ENCODE peak calls at places on chromosomes 1 and 21, in ten cellular contexts. Y is Daoy; E is heart right ventricle; C is M059J; R is stimulated activated CD8-positive, alpha-beta memory T cell treated with anti-CD3 and anti-CD28 coated beads, Interleukin-2, amount 100 ng/mL, for 1 hour; H is CD4-positive, alpha-beta T cell; L is fibroblast of the conjunctiva; I is H7; U is activated naive CD8-positive, alpha-beta T cell treated with anti-CD3 and anti-CD28 coated beads for 36 hours; J is left lung. D is an unnamed sample.

GRCh38 chr1:81470250-81470649 is 330.5 kb upstream of the ADGRL2 start:
- DNase-seq in Y (no peak), E (no peak), C (no peak), R (no peak), H (no peak), L (no peak), I (no peak), U (no peak), J (no peak), D (no peak)

GRCh38 chr1:161020573-161021167 is at the start of gene F11R:
- DNase-seq in Y (peak; percentile 47), E (peak; percentile 55), C (peak; percentile 52), R (no peak), H (no peak), L (no peak), I (peak; percentile 84), U (no peak), J (peak; percentile 82), D (no peak)

GRCh38 chr1:42747125-42747524 is 7.1 kb upstream of the CLDN19 start:
- DNase-seq in Y (no peak), E (peak; percentile 36), C (no peak), R (no peak), H (peak; percentile 65), L (no peak), I (peak; percentile 87), U (peak; percentile 36), J (no peak), D (peak; percentile 25)

GRCh38 chr1:185720633-185721272 is 13.4 kb upstream of the HMCN1 start:
- DNase-seq in Y (peak; percentile 14), E (peak; percentile 34), C (peak; percentile 57), R (no peak), H (no peak), L (peak; percentile 39), I (no peak), U (no peak), J (no peak), D (no peak)

GRCh38 chr1:36380782-36381181 is 4.9 kb downstream of the STK40 start:
- DNase-seq in Y (no peak), E (no peak), C (no peak), R (no peak), H (no peak), L (no peak), I (no peak), U (no peak), J (no peak), D (no peak)

GRCh38 chr1:112544011-112544688 is 35.4 kb downstream of the WNT2B start:
- DNase-seq in Y (peak; percentile 90), E (no peak), C (peak; percentile 89), R (no peak), H (no peak), L (peak; percentile 82), I (no peak), U (no peak), J (no peak), D (no peak)

GRCh38 chr1:46581685-46582455 is 22.2 kb downstream of the MKNK1 start:
- DNase-seq in Y (no peak), E (no peak), C (peak; percentile 62), R (no peak), H (no peak), L (no peak), I (no peak), U (no peak), J (no peak), D (no peak)

GRCh38 chr21:29232601-29233541 is 65.9 kb upstream of the BACH1 start:
- DNase-seq in Y (peak; percentile 54), E (no peak), C (peak; percentile 81), R (no peak), H (no peak), L (no peak), I (no peak), U (no peak), J (no peak), D (no peak)

GRCh38 chr1:5769760-5770159 is 222.5 kb downstream of the NPHP4 start:
- DNase-seq in Y (no peak), E (no peak), C (no peak), R (no peak), H (no peak), L (no peak), I (peak; percentile 32), U (no peak), J (no peak), D (no peak)

GRCh38 chr1:154747841-154748766 is 122.0 kb downstream of the KCNN3 start:
- DNase-seq in Y (no peak), E (no peak), C (no peak), R (no peak), H (peak; percentile 66), L (no peak), I (no peak), U (peak; percentile 63), J (no peak), D (peak; percentile 45)

GRCh38 chr21:28482657-28483056 is 510.0 kb downstream of the LTN1 start:
- DNase-seq in Y (no peak), E (no peak), C (no peak), R (no peak), H (no peak), L (no peak), I (no peak), U (no peak), J (no peak), D (no peak)

GRCh38 chr1:2580691-2581090 is 5.9 kb upstream of the PRXL2B start:
- DNase-seq in Y (no peak), E (no peak), C (no peak), R (no peak), H (no peak), L (no peak), I (no peak), U (no peak), J (peak; percentile 46), D (no peak)

GRCh38 chr1:162010175-162010506 is 13.5 kb downstream of the OLFML2B start:
- DNase-seq in Y (no peak), E (no peak), C (no peak), R (no peak), H (no peak), L (no peak), I (no peak), U (no peak), J (no peak), D (no peak)

GRCh38 chr21:33268736-33269441 is 2.7 kb downstream of the IL10RB start:
- DNase-seq in Y (peak; percentile 23), E (no peak), C (no peak), R (no peak), H (peak; percentile 54), L (no peak), I (no peak), U (no peak), J (peak; percentile 92), D (no peak)

GRCh38 chr1:76841460-76841859 is 25.8 kb upstream of the ST6GALNAC5 start:
- DNase-seq in Y (no peak), E (no peak), C (no peak), R (no peak), H (no peak), L (no peak), I (no peak), U (no peak), J (no peak), D (no peak)

GRCh38 chr1:31752952-31753351 is 11.2 kb downstream of the ADGRB2 start:
- DNase-seq in Y (no peak), E (no peak), C (no peak), R (no peak), H (no peak), L (no peak), I (no peak), U (no peak), J (no peak), D (no peak)

GRCh38 chr1:175927944-175928343 is 184.5 kb upstream of the TNR start:
- DNase-seq in Y (no peak), E (no peak), C (no peak), R (no peak), H (no peak), L (no peak), I (no peak), U (no peak), J (no peak), D (no peak)

GRCh38 chr1:24322636-24323177 is 3.5 kb downstream of the GRHL3 start:
- DNase-seq in Y (no peak), E (no peak), C (no peak), R (no peak), H (no peak), L (no peak), I (peak; percentile 70), U (no peak), J (no peak), D (no peak)

GRCh38 chr1:63701187-63701586 is 72.6 kb upstream of the ROR1 start:
- DNase-seq in Y (no peak), E (peak; percentile 25), C (no peak), R (no peak), H (no peak), L (no peak), I (no peak), U (no peak), J (no peak), D (no peak)

GRCh38 chr1:89041055-89041707 is 18.5 kb upstream of the GBP3 start:
- DNase-seq in Y (peak; percentile 41), E (no peak), C (peak; percentile 77), R (no peak), H (no peak), L (no peak), I (no peak), U (no peak), J (no peak), D (no peak)

D was measured in effector memory CD8-positive, alpha-beta T cell.